ENCODE peak calls at places on chromosome 1, in eight cellular contexts. K is MG63; W is activated CD4-positive, CD25-positive, alpha-beta regulatory T cell; J is BJ; T is heart right ventricle; N is spleen; L is HS-27A; G is EH. O is an unnamed sample.
A peak's percentile ranks its signal among the peaks of the same experiment; 100 is the strongest.

GRCh38 chr1:26574690-26575349 is 45.3 kb downstream of the RPS6KA1 start:
- DNase-seq in L (no peak), J (no peak), G (peak; percentile 10), K (peak; percentile 89), N (peak; percentile 64), T (no peak), W (no peak), O (peak; percentile 69)

GRCh38 chr1:150621497-150622113 is 7.8 kb downstream of the ENSA start:
- DNase-seq in T (peak; percentile 57), N (no peak), W (peak; percentile 36), L (no peak), J (no peak), G (peak; percentile 70), K (peak; percentile 28), O (peak; percentile 5)

GRCh38 chr1:94299627-94300552 is 62.5 kb upstream of the ARHGAP29 start:
- DNase-seq in L (no peak), W (no peak), J (no peak), N (no peak), K (peak; percentile 40), T (peak; percentile 41), G (peak; percentile 72), O (peak; percentile 98)

GRCh38 chr1:7490576-7490975 is 280.5 kb upstream of the VAMP3 start:
- DNase-seq in G (no peak), L (no peak), N (no peak), T (no peak), K (no peak), J (no peak), W (no peak), O (no peak)

GRCh38 chr1:64378826-64379225 is 91.1 kb upstream of the CACHD1 start:
- DNase-seq in K (no peak), W (no peak), G (no peak), T (no peak), J (no peak), N (no peak), L (no peak), O (no peak)

GRCh38 chr1:203625623-203626189 is 926 bp upstream of the ATP2B4 start:
- DNase-seq in J (no peak), T (peak; percentile 56), G (peak; percentile 49), W (peak; percentile 21), N (no peak), L (no peak), K (no peak), O (no peak)

GRCh38 chr1:111647738-111648137 is 28.1 kb downstream of the RAP1A start:
- DNase-seq in G (no peak), J (no peak), T (no peak), N (no peak), W (no peak), K (no peak), L (no peak), O (no peak)

GRCh38 chr1:150579110-150579954 is at the start of gene MCL1:
- DNase-seq in N (peak; percentile 97), K (peak; percentile 97), G (peak; percentile 97), W (peak; percentile 78), J (peak; percentile 79), T (peak; percentile 96), L (no peak), O (peak; percentile 94)

GRCh38 chr1:214002472-214002871 is 14.7 kb downstream of the PROX1 start:
- DNase-seq in N (no peak), T (no peak), L (no peak), G (peak; percentile 29), J (no peak), K (no peak), W (no peak), O (no peak)

O was measured in RCC 7860.